ENCODE peak calls at places on chromosomes 2 and 18, in four cellular contexts. J, F, X and I are unnamed samples.

GRCh38 chr2:85439986-85440385 is 21.5 kb downstream of the SH2D6 start:
- DNase-seq in X (no peak), F (no peak), J (no peak), I (no peak)

GRCh38 chr2:48250943-48251342 is 279.0 kb upstream of the STON1 start:
- DNase-seq in X (no peak), F (no peak), J (no peak), I (no peak)

GRCh38 chr18:50315100-50315871 is 27.8 kb upstream of the CXXC1 start:
- DNase-seq in X (no peak), F (no peak), J (no peak), I (no peak)

GRCh38 chr18:55927831-55928230 is 339.8 kb upstream of the TCF4 start:
- DNase-seq in X (no peak), F (no peak), J (no peak), I (peak; percentile 68)

GRCh38 chr2:181656450-181657261 is at the start of gene CERKL:
- DNase-seq in J (no peak), X (peak; percentile 77), F (no peak), I (no peak)

GRCh38 chr2:214265991-214266489 is 144.8 kb upstream of the VWC2L start:
- DNase-seq in X (no peak), F (no peak), J (no peak), I (no peak)

GRCh38 chr2:21039080-21039556 is 4.8 kb downstream of the APOB start:
- DNase-seq in X (no peak), J (no peak), F (no peak), I (no peak)

GRCh38 chr2:196170681-196171247 is 614 bp downstream of the STK17B start:
- DNase-seq in F (no peak), J (no peak), X (peak; percentile 30), I (no peak)

GRCh38 chr2:56229397-56230060 is 45.7 kb downstream of the CCDC85A start:
- DNase-seq in J (no peak), X (no peak), F (no peak), I (no peak)

GRCh38 chr2:42523341-42523740 is 29.6 kb upstream of the KCNG3 start:
- DNase-seq in F (no peak), X (no peak), J (no peak), I (no peak)

GRCh38 chr2:187115627-187116026 is 266.7 kb upstream of the ZSWIM2 start:
- DNase-seq in F (no peak), X (no peak), J (no peak), I (no peak)

GRCh38 chr2:73175663-73176204 is 26.6 kb upstream of the NOTO start:
- DNase-seq in X (peak; percentile 72), J (peak; percentile 64), F (no peak), I (no peak)

GRCh38 chr18:23515911-23516546 is 12.7 kb downstream of the RMC1 start:
- DNase-seq in F (no peak), J (peak; percentile 62), X (peak; percentile 72), I (peak; percentile 52)

GRCh38 chr2:168685619-168686453 is 116.6 kb upstream of the NOSTRIN start:
- DNase-seq in X (no peak), J (no peak), F (no peak), I (no peak)

GRCh38 chr2:50476174-50476573 is 555.8 kb downstream of the NRXN1 start:
- DNase-seq in X (no peak), J (no peak), F (no peak), I (no peak)

GRCh38 chr2:138090330-138090729 is 126.1 kb downstream of the HNMT start:
- DNase-seq in F (no peak), X (peak; percentile 49), J (no peak), I (no peak)

GRCh38 chr2:214808961-214809750 is at the start of gene BARD1:
- DNase-seq in X (peak; percentile 54), J (peak; percentile 24), F (no peak), I (peak; percentile 19)